ENCODE peak calls at places on chromosomes 3 and 15, in six cellular contexts. O, L, N, V, C and F are unnamed samples.

GRCh38 chr3:87120221-87120620 is 106.9 kb upstream of the CHMP2B start:
- DNase-seq in O (no peak), L (no peak), N (no peak), V (no peak), C (no peak), F (no peak)

GRCh38 chr3:87311309-87311708 is 34.9 kb upstream of the POU1F1 start:
- DNase-seq in O (no peak), L (no peak), N (no peak), V (peak), C (no peak), F (no peak)

GRCh38 chr3:101574388-101575156 is 592 bp downstream of the PCNP start:
- DNase-seq in O (peak), L (no peak), N (peak), V (peak), C (no peak), F (no peak)

GRCh38 chr15:55094152-55094551 is 102.6 kb downstream of the RSL24D1 start:
- DNase-seq in O (no peak), L (no peak), N (no peak), V (no peak), C (no peak), F (no peak)

GRCh38 chr3:8824238-8824637 is 54.8 kb upstream of the OXTR start:
- DNase-seq in O (no peak), L (no peak), N (no peak), V (no peak), C (no peak), F (no peak)

GRCh38 chr15:62359416-62359815 is 194.3 kb upstream of the C2CD4B start:
- DNase-seq in O (no peak), L (no peak), N (no peak), V (no peak), C (no peak), F (no peak)

GRCh38 chr15:72312605-72313447 is 7.1 kb downstream of the CELF6 start:
- DNase-seq in O (peak), L (peak), N (peak), V (peak), C (peak), F (no peak)

GRCh38 chr15:29517829-29518228 is 248.2 kb upstream of the NSMCE3 start:
- DNase-seq in O (no peak), L (no peak), N (no peak), V (no peak), C (no peak), F (no peak)

GRCh38 chr15:58330836-58331561 is 100.8 kb upstream of the LIPC start:
- DNase-seq in O (no peak), L (no peak), N (no peak), V (peak), C (no peak), F (no peak)

GRCh38 chr3:133494469-133494868 is 79.0 kb upstream of the CDV3 start:
- DNase-seq in O (no peak), L (no peak), N (no peak), V (peak), C (no peak), F (no peak)

GRCh38 chr3:123799544-123800351 is 84.4 kb downstream of the MYLK start:
- DNase-seq in O (peak), L (peak), N (peak), V (peak), C (no peak), F (no peak)

GRCh38 chr15:93349146-93349545 is 260.1 kb upstream of the RGMA start:
- DNase-seq in O (no peak), L (no peak), N (no peak), V (no peak), C (no peak), F (no peak)

GRCh38 chr3:161295325-161295724 is 74.2 kb downstream of the NMD3 start:
- DNase-seq in O (no peak), L (no peak), N (no peak), V (peak), C (no peak), F (no peak)

GRCh38 chr3:128338536-128339400 is 127.9 kb downstream of the DNAJB8 start:
- DNase-seq in O (no peak), L (no peak), N (no peak), V (no peak), C (no peak), F (no peak)

GRCh38 chr3:116226245-116226644 is 219.0 kb downstream of the LSAMP start:
- DNase-seq in O (no peak), L (no peak), N (no peak), V (no peak), C (no peak), F (no peak)

GRCh38 chr3:128112406-128112968 is 11.1 kb downstream of the RUVBL1 start:
- DNase-seq in O (no peak), L (no peak), N (no peak), V (peak), C (no peak), F (no peak)

GRCh38 chr3:119302697-119303630 is 8.8 kb downstream of the ARHGAP31 start:
- DNase-seq in O (no peak), L (no peak), N (no peak), V (no peak), C (no peak), F (no peak)

GRCh38 chr3:186882881-186883685 is 40.6 kb downstream of the ADIPOQ start:
- DNase-seq in O (no peak), L (no peak), N (no peak), V (peak), C (no peak), F (no peak)

GRCh38 chr15:88489321-88489720 is 21.8 kb downstream of the MRPS11 start:
- DNase-seq in O (no peak), L (no peak), N (no peak), V (no peak), C (no peak), F (no peak)

GRCh38 chr3:13879102-13879945 is 547 bp downstream of the WNT7A start:
- DNase-seq in O (no peak), L (no peak), N (no peak), V (no peak), C (no peak), F (no peak)

GRCh38 chr15:29141206-29141907 is 128.3 kb downstream of the NSMCE3 start:
- DNase-seq in O (no peak), L (no peak), N (no peak), V (no peak), C (peak), F (no peak)

GRCh38 chr3:188137062-188137461 is 16.9 kb upstream of the LPP start:
- DNase-seq in O (no peak), L (no peak), N (no peak), V (no peak), C (no peak), F (no peak)

DNA sequence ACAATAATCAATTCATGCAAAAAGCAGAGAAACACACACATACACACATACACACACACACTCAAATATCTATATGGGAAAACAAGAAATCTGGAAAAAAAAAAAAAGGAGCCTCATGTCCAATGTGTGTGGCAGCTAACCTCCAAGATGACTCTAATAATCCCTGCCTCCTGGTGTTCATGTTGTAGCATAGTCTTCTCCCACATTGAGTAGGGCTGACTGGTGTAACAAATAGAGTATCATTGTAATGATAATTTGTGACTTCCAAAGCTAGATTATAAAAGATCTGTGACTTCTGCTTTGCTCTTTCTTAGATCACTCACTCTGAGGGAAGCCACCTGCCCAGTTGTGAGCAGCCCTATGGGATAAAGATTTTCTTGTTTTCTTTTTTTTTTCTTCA is 130.9 kb upstream of the TNIK start:
- DNase-seq in O (no peak), L (no peak), N (no peak), V (no peak), C (no peak), F (no peak)
- TF ChIP-seq CTCF in O (no peak), L (no peak), N (no peak), V (no peak), C (no peak), F (no peak)

DNA sequence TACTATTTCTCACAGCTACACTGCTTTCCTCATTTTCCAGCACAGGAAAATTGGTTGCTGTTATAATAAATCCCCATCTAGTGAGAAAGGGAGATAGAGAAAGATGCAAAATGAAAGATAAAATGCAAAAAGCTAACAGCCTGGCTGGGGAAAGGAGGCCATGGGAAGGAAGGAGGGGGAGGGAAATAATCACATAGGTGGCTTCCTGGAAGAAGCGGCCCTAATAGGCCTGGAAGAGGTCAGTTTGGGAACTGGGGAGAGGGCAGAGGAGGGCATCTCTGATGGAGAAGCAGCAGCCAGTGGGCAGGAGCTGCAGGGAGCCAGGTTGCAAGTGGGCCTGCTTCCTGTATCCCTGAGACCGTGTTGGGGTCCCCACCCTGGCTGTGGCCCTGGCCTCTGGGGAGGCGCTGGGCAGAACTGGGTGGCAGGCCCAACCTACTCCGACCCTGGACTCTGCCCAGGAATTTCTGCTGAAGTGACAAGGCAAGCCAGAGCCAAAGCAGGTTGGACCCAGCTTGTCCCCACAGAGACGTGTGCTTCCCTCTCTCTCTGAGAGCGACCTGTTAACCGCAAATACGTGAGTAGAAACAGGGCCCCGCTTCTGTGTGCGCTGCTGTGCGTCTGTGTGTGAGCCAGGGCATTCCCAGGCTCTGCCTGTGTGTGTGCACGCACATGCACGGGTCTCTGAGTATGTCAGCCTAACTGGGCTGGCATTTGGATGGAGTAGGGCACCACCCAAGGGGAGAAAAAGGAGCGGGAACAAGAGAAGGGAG is 1.9 kb downstream of the SLC28A1 start:
- DNase-seq in O (no peak), L (no peak), N (no peak), V (no peak), C (no peak), F (no peak)
- TF ChIP-seq CTCF in O (no peak), L (no peak), N (no peak), V (no peak), C (no peak), F (no peak)

DNA sequence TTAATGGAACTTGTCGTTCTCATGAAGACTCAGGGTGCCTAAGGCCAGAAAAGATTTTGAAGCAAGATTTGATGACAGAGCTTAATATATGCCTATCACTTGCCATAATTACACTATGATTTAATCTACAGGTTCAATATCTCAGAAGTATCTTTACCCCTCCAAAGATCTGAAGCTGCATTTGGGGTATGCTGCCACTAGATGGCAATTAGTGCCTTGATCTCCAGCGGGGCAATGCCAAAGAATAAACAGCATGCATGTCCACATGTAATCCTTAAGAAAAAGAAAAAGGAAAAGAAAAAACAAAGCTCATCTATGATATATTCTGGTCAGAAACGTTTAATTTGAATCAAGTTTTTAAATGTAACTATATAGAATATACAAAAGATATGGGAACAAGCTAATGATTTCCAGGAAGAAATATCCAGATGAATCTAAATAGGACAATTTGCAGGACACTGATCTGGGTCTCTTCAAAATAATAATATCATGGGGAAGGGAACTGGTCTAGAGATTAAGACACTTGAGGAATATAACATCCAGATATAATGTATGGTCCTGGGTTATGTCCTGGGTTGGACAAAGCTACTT is 55.0 kb upstream of the SOX14 start:
- DNase-seq in O (no peak), L (no peak), N (no peak), V (no peak), C (no peak), F (no peak)
- TF ChIP-seq CTCF in O (no peak), L (no peak), N (peak), V (peak), C (peak), F (no peak)

GRCh38 chr15:91885714-91886265 is 32.3 kb downstream of the SLCO3A1 start:
- DNase-seq in O (no peak), L (no peak), N (no peak), V (no peak), C (no peak), F (no peak)
- TF ChIP-seq CTCF in O (peak), L (no peak), N (no peak), V (no peak), C (no peak), F (no peak)

DNA sequence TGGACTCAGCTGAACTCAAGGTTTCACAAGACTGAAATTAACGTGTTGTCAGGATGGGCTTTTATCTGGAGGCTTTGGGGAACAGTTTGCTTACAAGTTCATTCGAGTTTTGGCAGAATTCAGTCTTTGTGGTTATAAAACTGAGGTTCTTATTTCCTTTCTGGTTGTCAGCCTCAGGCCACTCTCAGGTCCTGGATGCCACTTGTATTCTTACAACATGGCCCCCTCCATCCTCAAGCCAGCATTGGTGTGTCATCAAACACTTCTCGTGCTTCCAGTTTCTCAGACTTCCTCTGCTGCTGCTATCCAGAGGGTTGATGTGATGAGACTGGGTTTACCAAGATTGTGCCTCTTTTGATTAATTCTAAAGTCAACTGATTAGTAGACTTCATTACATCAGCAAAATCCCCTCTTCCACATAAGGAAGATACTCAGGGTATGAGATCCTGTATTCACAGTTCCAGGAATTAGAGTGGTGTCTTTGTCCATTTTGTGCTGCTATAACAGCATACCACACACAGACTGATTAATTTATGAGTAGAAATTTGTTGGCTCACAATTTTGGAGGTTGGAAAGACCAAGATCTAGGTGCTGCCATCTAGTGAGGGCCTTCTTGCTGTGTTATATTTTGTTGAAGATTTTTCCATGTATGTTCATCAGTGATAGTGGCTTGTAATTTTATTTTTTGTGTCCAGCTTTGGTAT is 10.9 kb downstream of the LRCH3 start:
- DNase-seq in O (no peak), L (no peak), N (no peak), V (peak), C (no peak), F (no peak)
- TF ChIP-seq CTCF in O (peak), L (peak), N (no peak), V (peak), C (no peak), F (no peak)

DNA sequence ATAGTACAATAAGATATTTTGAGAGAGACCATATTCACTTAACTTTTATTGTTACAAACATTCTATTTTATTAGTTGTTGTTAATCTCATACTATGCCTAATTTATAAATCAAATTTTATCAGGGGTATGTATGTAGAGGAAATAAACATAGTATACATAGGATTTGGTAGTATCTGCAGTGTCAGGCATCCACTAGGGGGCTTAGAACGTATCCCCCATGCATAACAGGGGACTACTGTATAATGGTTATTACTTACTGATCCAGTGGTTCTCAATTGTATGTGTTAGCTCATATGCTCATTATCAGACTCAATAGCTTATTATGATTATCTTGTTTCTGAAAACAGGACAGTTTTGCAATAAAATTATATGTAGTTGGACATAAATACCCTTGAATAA is 27.6 kb downstream of the CMC1 start:
- DNase-seq in O (no peak), L (no peak), N (no peak), V (no peak), C (no peak), F (no peak)
- TF ChIP-seq CTCF in O (no peak), L (no peak), N (no peak), V (peak), C (peak), F (no peak)

GRCh38 chr15:47371939-47372338 is 345.4 kb upstream of the SEMA6D start:
- DNase-seq in O (no peak), L (no peak), N (no peak), V (no peak), C (no peak), F (no peak)

GRCh38 chr15:47376190-47376589 is 341.1 kb upstream of the SEMA6D start:
- DNase-seq in O (no peak), L (no peak), N (no peak), V (no peak), C (no peak), F (no peak)

GRCh38 chr15:47377465-47377864 is 339.8 kb upstream of the SEMA6D start:
- DNase-seq in O (no peak), L (no peak), N (no peak), V (no peak), C (no peak), F (no peak)

GRCh38 chr15:47378527-47378926 is 338.8 kb upstream of the SEMA6D start:
- DNase-seq in O (no peak), L (no peak), N (no peak), V (no peak), C (no peak), F (no peak)

DNA sequence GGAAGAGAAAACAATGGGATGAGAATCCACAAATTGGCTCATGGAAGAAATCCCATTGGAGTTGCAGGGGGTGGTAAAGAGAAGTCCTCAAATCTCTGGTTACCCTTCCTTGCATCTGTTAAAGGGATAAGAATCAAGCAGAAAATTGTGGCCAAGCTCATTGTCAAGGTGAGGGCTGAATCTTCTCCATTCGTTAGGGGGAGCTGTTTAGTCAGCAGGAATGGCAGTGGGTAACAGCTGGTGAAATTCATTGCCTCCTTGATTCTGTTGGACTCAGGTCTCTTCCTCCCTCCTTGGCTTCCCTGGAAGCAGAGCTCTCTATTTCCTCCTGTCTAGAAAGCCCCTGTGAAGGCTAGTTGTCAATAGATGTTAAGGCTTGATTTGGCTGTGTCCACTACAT is 343.1 kb upstream of the SEMA6D start:
- DNase-seq in O (no peak), L (no peak), N (no peak), V (peak), C (no peak), F (no peak)
- TF ChIP-seq CTCF in O (peak), L (no peak), N (no peak), V (peak), C (peak), F (no peak)

DNA sequence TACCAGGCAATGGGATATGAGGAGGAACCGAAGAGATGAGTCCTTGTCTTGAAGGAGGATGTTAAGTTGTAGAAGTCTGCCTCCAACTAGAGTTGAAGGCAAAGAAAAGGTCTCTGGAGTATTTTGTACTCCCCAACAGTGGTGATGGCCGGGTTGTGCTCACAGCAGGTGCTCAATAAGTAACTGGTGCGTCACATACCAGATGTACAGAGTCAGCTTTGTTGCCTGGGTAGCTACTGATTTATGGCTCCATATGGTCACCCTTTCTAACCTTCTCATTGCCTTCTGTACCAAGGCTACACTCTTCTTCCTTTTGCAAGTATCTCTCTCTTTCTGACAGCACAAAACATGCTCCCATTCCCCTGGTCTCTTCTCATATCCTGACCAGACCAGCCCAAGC is 150.3 kb upstream of the LRRN1 start:
- DNase-seq in O (no peak), L (no peak), N (no peak), V (no peak), C (no peak), F (no peak)
- TF ChIP-seq CTCF in O (no peak), L (no peak), N (no peak), V (no peak), C (no peak), F (no peak)

GRCh38 chr3:185062221-185062620 is 90.6 kb downstream of the C3orf70 start:
- DNase-seq in O (no peak), L (no peak), N (no peak), V (no peak), C (no peak), F (no peak)

GRCh38 chr3:185066251-185066650 is 86.6 kb downstream of the C3orf70 start:
- DNase-seq in O (no peak), L (no peak), N (no peak), V (no peak), C (no peak), F (no peak)

GRCh38 chr3:185067173-185067572 is 85.7 kb downstream of the C3orf70 start:
- DNase-seq in O (no peak), L (no peak), N (no peak), V (no peak), C (no peak), F (no peak)

GRCh38 chr3:185063431-185063830 is 89.4 kb downstream of the C3orf70 start:
- DNase-seq in O (no peak), L (no peak), N (no peak), V (no peak), C (no peak), F (no peak)

GRCh38 chr3:185065059-185065458 is 87.8 kb downstream of the C3orf70 start:
- DNase-seq in O (no peak), L (no peak), N (no peak), V (no peak), C (no peak), F (no peak)
- TF ChIP-seq CTCF in O (no peak), L (no peak), N (no peak), V (no peak), C (no peak), F (no peak)